ENCODE peak calls at places on chromosomes 11 and 22, in seven cellular contexts. Z is Karpas-422, Y is prostate gland, E is fibroblast of lung, C is GM23248, S is A549, Q is GM23338. P is an unnamed sample.
A peak's percentile ranks its signal among the peaks of the same experiment; 100 is the strongest.

GRCh38 chr11:123173856-123174186 is 21.2 kb downstream of the CLMP start:
- DNase-seq in Z (no peak), Y (no peak), E (no peak), C (no peak), S (no peak), Q (no peak), P (no peak)

GRCh38 chr22:38083931-38084631 is at the start of gene SLC16A8:
- DNase-seq in Z (no peak), Y (no peak), E (no peak), C (no peak), S (no peak), Q (peak; percentile 34), P (no peak)

GRCh38 chr11:84673753-84674152 is 953.4 kb downstream of the DLG2 start:
- DNase-seq in Z (no peak), Y (no peak), E (peak; percentile 48), C (peak; percentile 42), S (no peak), Q (peak; percentile 68), P (no peak)

GRCh38 chr11:9777066-9777465 is 113.2 kb downstream of the SWAP70 start:
- DNase-seq in Z (no peak), Y (no peak), E (no peak), C (no peak), S (no peak), Q (no peak), P (no peak)

GRCh38 chr11:64165482-64165841 is 451 bp downstream of the MACROD1 start:
- DNase-seq in Z (no peak), Y (no peak), E (no peak), C (peak; percentile 40), S (peak; percentile 29), Q (no peak), P (no peak)

GRCh38 chr22:30841264-30841663 is 127.3 kb downstream of the MORC2 start:
- DNase-seq in Z (no peak), Y (no peak), E (no peak), C (no peak), S (no peak), Q (no peak), P (no peak)

GRCh38 chr11:26843539-26843938 is 121.7 kb upstream of the SLC5A12 start:
- DNase-seq in Z (no peak), Y (no peak), E (no peak), C (no peak), S (no peak), Q (no peak), P (no peak)

GRCh38 chr11:73185680-73186293 is 32.3 kb upstream of the P2RY2 start:
- DNase-seq in Z (no peak), Y (no peak), E (peak; percentile 81), C (peak; percentile 97), S (peak; percentile 76), Q (no peak), P (peak; percentile 90)

GRCh38 chr11:59559886-59560285 is 48.5 kb downstream of the OR4D9 start:
- DNase-seq in Z (no peak), Y (no peak), E (no peak), C (no peak), S (no peak), Q (peak; percentile 59), P (no peak)

GRCh38 chr11:84022221-84022620 is 736.1 kb upstream of the CCDC90B start:
- DNase-seq in Z (no peak), Y (no peak), E (peak; percentile 4), C (no peak), S (no peak), Q (peak; percentile 59), P (no peak)

GRCh38 chr11:94788396-94788795 is 20.2 kb downstream of the AMOTL1 start:
- DNase-seq in Z (no peak), Y (no peak), E (peak; percentile 34), C (peak; percentile 60), S (no peak), Q (no peak), P (no peak)

GRCh38 chr11:13269775-13270174 is 7.8 kb upstream of the BMAL1 start:
- DNase-seq in Z (no peak), Y (no peak), E (peak; percentile 76), C (peak; percentile 83), S (no peak), Q (no peak), P (no peak)

GRCh38 chr11:120994460-120994859 is 29.4 kb upstream of the TBCEL start:
- DNase-seq in Z (no peak), Y (peak; percentile 24), E (no peak), C (no peak), S (no peak), Q (no peak), P (no peak)

GRCh38 chr22:45096256-45096907 is 67.3 kb upstream of the NUP50 start:
- DNase-seq in Z (peak; percentile 87), Y (peak; percentile 62), E (peak; percentile 31), C (peak; percentile 75), S (peak; percentile 64), Q (peak; percentile 85), P (peak; percentile 66)

GRCh38 chr22:36180038-36180880 is 19.7 kb upstream of the APOL3 start:
- DNase-seq in Z (peak; percentile 85), Y (peak; percentile 78), E (peak; percentile 35), C (peak; percentile 81), S (peak; percentile 55), Q (peak; percentile 87), P (peak; percentile 93)

GRCh38 chr11:128662960-128663359 is 30.9 kb upstream of the FLI1 start:
- DNase-seq in Z (no peak), Y (no peak), E (no peak), C (no peak), S (no peak), Q (no peak), P (no peak)

GRCh38 chr22:45918455-45919370 is 58.2 kb downstream of the WNT7B start:
- DNase-seq in Z (no peak), Y (no peak), E (peak; percentile 73), C (no peak), S (peak; percentile 86), Q (no peak), P (no peak)

GRCh38 chr11:16604784-16605439 is 133.5 kb upstream of the C11orf58 start:
- DNase-seq in Z (no peak), Y (no peak), E (peak; percentile 45), C (peak; percentile 53), S (peak; percentile 46), Q (peak; percentile 53), P (no peak)

GRCh38 chr11:3044004-3044403 is 13.2 kb downstream of the CARS1 start:
- DNase-seq in Z (no peak), Y (no peak), E (peak; percentile 44), C (peak; percentile 64), S (no peak), Q (no peak), P (no peak)

GRCh38 chr11:34565417-34566208 is 52.0 kb upstream of the ELF5 start:
- DNase-seq in Z (peak; percentile 72), Y (no peak), E (no peak), C (no peak), S (peak; percentile 14), Q (peak; percentile 78), P (no peak)

GRCh38 chr11:96037267-96037990 is 113.5 kb upstream of the MTMR2 start:
- DNase-seq in Z (no peak), Y (no peak), E (peak; percentile 52), C (peak; percentile 90), S (no peak), Q (no peak), P (no peak)

GRCh38 chr11:90241414-90241813 is 18.6 kb upstream of the CHORDC1 start:
- DNase-seq in Z (no peak), Y (no peak), E (no peak), C (no peak), S (no peak), Q (no peak), P (no peak)

GRCh38 chr11:68998390-68998911 is 14.6 kb downstream of the MRGPRF start:
- DNase-seq in Z (no peak), Y (no peak), E (peak; percentile 21), C (peak; percentile 15), S (no peak), Q (no peak), P (no peak)

GRCh38 chr22:22791438-22792181 is 96.0 kb upstream of the IGLL5 start:
- DNase-seq in Z (no peak), Y (no peak), E (no peak), C (no peak), S (no peak), Q (no peak), P (no peak)

DNA sequence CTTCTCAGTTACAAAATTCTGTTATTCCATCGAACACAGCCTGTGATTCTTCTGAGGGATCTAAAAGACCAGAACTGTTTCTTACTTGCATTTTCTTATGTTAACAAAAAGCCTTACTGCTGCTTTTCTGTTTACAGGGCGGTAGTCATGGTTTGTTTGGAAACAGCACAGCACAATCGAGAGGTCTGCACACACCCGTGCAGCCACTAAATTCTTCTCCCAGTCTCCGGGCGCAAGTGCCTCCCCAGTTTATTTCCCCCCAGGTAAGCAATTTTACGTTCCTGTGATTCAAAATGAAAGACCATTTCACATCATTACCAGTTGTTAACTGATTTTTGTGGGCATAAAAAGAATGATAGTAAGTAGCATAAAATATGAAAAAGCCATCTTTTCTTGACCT is 60.8 kb upstream of the ADSL start:
- DNase-seq in Z (no peak), Y (no peak), E (no peak), C (no peak), S (no peak), Q (no peak), P (no peak)
- H3K4me3 ChIP-seq in Z (no peak overlapping the region), Y (no peak overlapping the region), E (no peak overlapping the region), C (no peak overlapping the region), S (no peak overlapping the region), Q (no peak overlapping the region), P (no peak overlapping the region)

DNA sequence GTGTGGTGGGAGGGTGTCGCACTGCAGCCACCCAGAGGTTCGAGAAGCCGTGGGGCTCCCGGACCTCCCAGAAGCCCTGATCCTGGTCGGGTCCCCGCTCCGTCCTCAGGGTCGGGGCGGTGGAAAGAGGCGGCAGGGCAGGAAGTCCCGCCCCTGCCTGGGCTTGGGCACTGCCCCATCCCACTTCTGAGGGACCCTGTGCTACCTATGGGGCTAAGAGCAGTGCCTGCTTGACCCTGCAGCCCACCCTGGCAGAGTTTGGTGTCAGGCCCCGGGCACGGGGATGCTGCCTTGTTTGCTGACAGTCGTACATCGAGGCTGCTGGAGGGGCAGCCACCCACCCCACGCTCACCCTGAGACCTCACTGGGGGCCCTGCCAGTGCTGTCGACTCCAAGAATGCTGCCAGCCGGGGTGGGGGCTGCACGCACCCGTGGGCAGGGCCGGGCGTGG is 19.4 kb downstream of the RNH1 start:
- DNase-seq in Z (no peak), Y (no peak), E (no peak), C (no peak), S (no peak), Q (no peak), P (no peak)
- H3K27ac ChIP-seq in Z (no peak overlapping the region), Y (no peak overlapping the region), E (no peak overlapping the region), C (no peak overlapping the region), S (no peak overlapping the region), Q (no peak overlapping the region), P (no peak overlapping the region)

DNA sequence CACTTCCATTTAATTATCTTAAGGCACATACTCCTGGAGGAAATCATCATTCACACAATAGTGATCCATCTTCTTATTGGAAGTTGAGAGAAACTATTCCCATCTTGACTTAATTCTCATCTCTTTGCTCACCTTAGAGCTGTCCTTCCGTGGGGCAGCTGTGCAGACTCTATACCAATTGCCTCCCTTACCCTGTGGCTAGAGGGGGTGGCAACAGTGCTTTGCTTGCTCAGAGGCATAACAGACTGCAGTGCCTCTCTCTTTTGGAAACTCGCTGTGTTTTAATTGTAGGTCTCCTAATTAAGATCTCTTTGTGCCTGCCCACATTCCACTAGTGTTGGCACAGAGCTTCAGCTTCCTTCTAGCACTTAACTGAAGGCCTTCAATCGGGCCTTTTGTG is 5.5 kb downstream of the KMT2A start:
- DNase-seq in Z (no peak), Y (no peak), E (no peak), C (peak; percentile 6), S (no peak), Q (no peak), P (no peak)
- H3K4me1 ChIP-seq in Z (peaks cover 41% of the 10 kb centered on the region), Y (peaks cover 7% of the 10 kb centered on the region), E (peaks cover 8% of the 10 kb centered on the region), C (peaks cover 45% of the 10 kb centered on the region), S (peaks cover 24% of the 10 kb centered on the region), Q (peaks cover 41% of the 10 kb centered on the region), P (peaks cover 31% of the 10 kb centered on the region)

GRCh38 chr11:66317322-66317765 is 500 bp upstream of the CD248 start:
- DNase-seq in Z (peak; percentile 75), Y (no peak), E (peak; percentile 20), C (peak; percentile 83), S (no peak), Q (no peak), P (no peak)
- H3K4me3 ChIP-seq in Z (peak overlapping the region; percentile 54), Y (peak overlapping the region; percentile 32), E (peak overlapping the region; percentile 90), C (peak overlapping the region; percentile 87), S (no peak overlapping the region), Q (peak overlapping the region; percentile 41), P (peak overlapping the region; percentile 85)

P was measured in ascending aorta.